ENCODE peak calls at places on chromosome 14, in seven cellular contexts. F, M, J, V, A, L and E are unnamed samples.

GRCh38 chr14:90383731-90384542 is 12.9 kb upstream of the CALM1 start:
- DNase-seq in F (no peak), M (peak), J (peak), V (peak), A (peak), L (no peak), E (peak)

GRCh38 chr14:69360438-69361108 is 37.5 kb downstream of the ERH start:
- DNase-seq in F (no peak), M (no peak), J (no peak), V (no peak), A (no peak), L (no peak), E (no peak)

GRCh38 chr14:104885031-104885972 is 20.2 kb downstream of the CEP170B start:
- DNase-seq in F (no peak), M (no peak), J (no peak), V (no peak), A (no peak), L (no peak), E (no peak)

GRCh38 chr14:88707088-88707487 is 85.7 kb downstream of the EML5 start:
- DNase-seq in F (no peak), M (no peak), J (no peak), V (no peak), A (no peak), L (no peak), E (no peak)

GRCh38 chr14:88863167-88863566 is 38.7 kb downstream of the TTC8 start:
- DNase-seq in F (no peak), M (no peak), J (no peak), V (no peak), A (no peak), L (no peak), E (no peak)

GRCh38 chr14:63435838-63436237 is 107.3 kb downstream of the PPP2R5E start:
- DNase-seq in F (no peak), M (no peak), J (peak), V (peak), A (no peak), L (peak), E (no peak)

GRCh38 chr14:98606041-98606640 is 665.9 kb downstream of the BCL11B start:
- DNase-seq in F (no peak), M (no peak), J (no peak), V (no peak), A (no peak), L (no peak), E (no peak)

GRCh38 chr14:34094384-34094783 is 143.5 kb upstream of the EGLN3 start:
- DNase-seq in F (no peak), M (no peak), J (no peak), V (no peak), A (no peak), L (no peak), E (no peak)

GRCh38 chr14:51370758-51371386 is 130.8 kb downstream of the TMX1 start:
- DNase-seq in F (no peak), M (no peak), J (no peak), V (no peak), A (no peak), L (no peak), E (no peak)

GRCh38 chr14:24079521-24080141 is 8.3 kb downstream of the CPNE6 start:
- DNase-seq in F (no peak), M (no peak), J (no peak), V (no peak), A (no peak), L (no peak), E (no peak)

GRCh38 chr14:54893151-54893760 is 9.4 kb downstream of the GCH1 start:
- DNase-seq in F (peak), M (no peak), J (no peak), V (peak), A (no peak), L (peak), E (no peak)

GRCh38 chr14:89507521-89507920 is 90.5 kb upstream of the FOXN3 start:
- DNase-seq in F (peak), M (no peak), J (no peak), V (peak), A (no peak), L (peak), E (no peak)

GRCh38 chr14:41607119-41607785 is 576 bp downstream of the LRFN5 start:
- DNase-seq in F (no peak), M (no peak), J (no peak), V (no peak), A (no peak), L (no peak), E (no peak)

GRCh38 chr14:93114068-93114710 is 1.5 kb downstream of the ITPK1 start:
- DNase-seq in F (no peak), M (no peak), J (no peak), V (no peak), A (no peak), L (no peak), E (peak)

GRCh38 chr14:20455355-20456300 is 602 bp downstream of the APEX1 start:
- DNase-seq in F (peak), M (no peak), J (peak), V (peak), A (no peak), L (no peak), E (no peak)

GRCh38 chr14:65100905-65101541 is 1.3 kb downstream of the MAX start:
- DNase-seq in F (no peak), M (no peak), J (no peak), V (no peak), A (peak), L (no peak), E (no peak)

GRCh38 chr14:59252772-59253500 is 64.5 kb downstream of the DAAM1 start:
- DNase-seq in F (no peak), M (no peak), J (no peak), V (no peak), A (no peak), L (no peak), E (no peak)

GRCh38 chr14:21527320-21527679 is 1.2 kb upstream of the SALL2 start:
- DNase-seq in F (no peak), M (no peak), J (no peak), V (no peak), A (no peak), L (no peak), E (no peak)
- H3K27ac ChIP-seq in F (no peak), M (no peak), J (no peak), V (no peak), A (no peak), L (no peak), E (no peak)

GRCh38 chr14:61212546-61212945 is 68.6 kb downstream of the TMEM30B start:
- DNase-seq in F (no peak), M (no peak), J (no peak), V (no peak), A (no peak), L (no peak), E (no peak)
- H3K27ac ChIP-seq in F (no peak), M (no peak), J (peak), V (no peak), A (no peak), L (no peak), E (no peak)

GRCh38 chr14:53603994-53604393 is 352.6 kb downstream of the BMP4 start:
- DNase-seq in F (no peak), M (no peak), J (no peak), V (no peak), A (no peak), L (no peak), E (no peak)
- H3K27ac ChIP-seq in F (no peak), M (no peak), J (no peak), V (no peak), A (no peak), L (no peak), E (no peak)

DNA sequence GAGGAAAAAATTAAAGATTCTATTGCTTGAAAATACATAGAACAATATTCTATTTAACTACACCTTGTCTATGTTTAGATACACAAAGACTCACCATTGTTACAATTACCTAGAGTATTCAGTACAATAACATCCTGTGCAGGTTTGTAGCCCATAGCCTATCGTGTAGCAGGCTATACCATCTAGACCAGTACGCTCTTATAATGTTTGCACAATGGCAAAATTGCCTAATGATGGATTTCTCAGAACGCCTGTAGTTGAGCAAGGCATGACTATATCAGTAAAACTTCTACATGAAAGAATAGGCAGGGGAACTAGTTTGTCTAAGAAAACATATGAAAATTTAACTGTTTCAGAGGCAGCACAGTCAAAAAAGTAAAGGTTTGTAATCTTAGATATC is 375.9 kb downstream of the DAD1 start:
- DNase-seq in F (peak), M (no peak), J (no peak), V (peak), A (no peak), L (no peak), E (no peak)
- H3K27ac ChIP-seq in F (no peak), M (no peak), J (no peak), V (no peak), A (no peak), L (no peak), E (no peak)

GRCh38 chr14:103624860-103625259 is 4.2 kb upstream of the KLC1 start:
- DNase-seq in F (peak), M (no peak), J (peak), V (peak), A (no peak), L (peak), E (peak)
- H3K27ac ChIP-seq in F (peak), M (no peak), J (peak), V (no peak), A (no peak), L (peak), E (peak)

DNA sequence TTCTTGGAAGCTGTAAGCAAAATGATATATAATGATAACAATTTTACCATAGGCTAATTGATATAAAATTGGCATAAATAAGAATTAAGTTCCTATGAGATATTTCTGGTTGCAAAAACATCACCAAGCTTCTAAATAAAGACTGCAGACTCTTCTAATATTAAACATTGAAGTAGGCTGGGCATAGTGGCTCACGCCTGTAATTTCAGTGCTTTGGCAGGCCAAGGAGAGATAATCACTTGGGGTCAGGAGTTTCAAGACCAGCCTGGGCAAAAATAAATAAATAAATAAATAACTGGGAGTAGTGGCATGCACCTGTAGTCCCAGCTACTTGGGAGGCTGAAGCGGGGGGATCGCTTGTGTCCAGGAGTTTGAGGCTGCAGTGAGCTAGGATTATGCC is 71.8 kb downstream of the NPAS3 start:
- DNase-seq in F (no peak), M (no peak), J (no peak), V (no peak), A (no peak), L (no peak), E (no peak)
- H3K27ac ChIP-seq in F (no peak), M (no peak), J (no peak), V (no peak), A (no peak), L (no peak), E (no peak)

GRCh38 chr14:75522919-75523318 is 650 bp downstream of the BATF start:
- DNase-seq in F (no peak), M (no peak), J (no peak), V (no peak), A (no peak), L (no peak), E (no peak)
- H3K27ac ChIP-seq in F (no peak), M (peak), J (no peak), V (no peak), A (peak), L (peak), E (peak)

GRCh38 chr14:68075382-68076029 is 255.9 kb downstream of the RAD51B start:
- DNase-seq in F (no peak), M (no peak), J (no peak), V (no peak), A (no peak), L (no peak), E (no peak)
- H3K27ac ChIP-seq in F (no peak), M (no peak), J (no peak), V (no peak), A (no peak), L (peak), E (no peak)

GRCh38 chr14:72000907-72001306 is 68.7 kb downstream of the RGS6 start:
- DNase-seq in F (no peak), M (no peak), J (no peak), V (no peak), A (no peak), L (no peak), E (no peak)
- H3K27ac ChIP-seq in F (no peak), M (no peak), J (no peak), V (no peak), A (no peak), L (no peak), E (no peak)

GRCh38 chr14:60647837-60648168 is 1.5 kb downstream of the SIX1 start:
- DNase-seq in F (no peak), M (no peak), J (no peak), V (no peak), A (no peak), L (no peak), E (no peak)

GRCh38 chr14:60648934-60649814 is at the start of gene SIX1:
- DNase-seq in F (peak), M (no peak), J (peak), V (peak), A (no peak), L (peak), E (peak)

GRCh38 chr14:60648169-60648933 is 926 bp downstream of the SIX1 start:
- DNase-seq in F (no peak), M (no peak), J (no peak), V (peak), A (no peak), L (peak), E (no peak)

GRCh38 chr14:60646202-60646886 is 2.9 kb downstream of the SIX1 start:
- DNase-seq in F (no peak), M (no peak), J (peak), V (no peak), A (no peak), L (no peak), E (no peak)

DNA sequence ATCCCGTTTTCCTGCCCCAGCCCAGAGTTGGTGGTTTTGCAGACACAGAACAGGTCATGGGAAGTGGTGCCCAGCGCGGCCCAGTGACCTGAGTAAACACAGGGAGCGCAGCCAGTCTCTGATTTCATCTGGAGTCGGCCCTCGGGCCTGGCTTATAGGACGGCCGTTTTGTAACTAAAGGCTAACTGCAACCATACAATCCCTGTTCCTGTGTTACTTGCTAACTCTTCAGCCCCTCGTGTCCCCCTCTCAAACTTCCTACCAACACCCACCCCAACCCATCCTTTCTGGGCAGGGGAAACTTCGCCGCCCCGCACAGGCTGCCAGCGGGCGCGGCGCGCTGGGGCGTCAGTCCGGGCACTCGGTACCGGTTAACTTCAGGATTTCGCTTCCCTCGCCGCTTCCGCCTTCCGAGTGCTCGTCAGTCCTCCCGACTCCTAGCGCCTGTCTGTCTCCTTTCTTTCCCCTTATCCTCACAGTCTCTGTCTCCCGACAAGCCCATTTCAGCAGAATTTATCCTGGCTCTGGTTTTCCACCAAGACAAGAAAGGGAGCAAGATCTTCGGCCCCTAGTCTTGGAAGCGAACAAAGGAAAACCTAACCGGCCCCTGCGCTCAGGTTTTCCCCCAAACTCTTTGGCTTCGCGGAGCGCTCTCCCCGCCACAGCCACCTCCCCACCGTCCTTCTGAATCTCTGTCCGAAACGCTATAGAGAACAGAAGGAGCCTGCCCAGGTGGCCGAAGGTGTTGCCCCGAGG is 2.0 kb downstream of the SIX1 start:
- DNase-seq in F (no peak), M (no peak), J (peak), V (peak), A (no peak), L (peak), E (no peak)
- H3K27ac ChIP-seq in F (peak), M (no peak), J (peak), V (peak), A (no peak), L (peak), E (no peak)